ENCODE peak calls at places on chromosomes 16 and 17, in six cellular contexts. One of them, this sample, is unnamed.

GRCh38 chr17:3935140-3935542 is 18.9 kb upstream of the P2RX1 start:
- DNase-seq in endodermal cell: peak
- DNase-seq in cardiac muscle cell: peak
- DNase-seq in prostate gland: peak
- DNase-seq in AG04450: peak
- DNase-seq in mammary epithelial cell: peak
- DNase-seq in this sample: peak

GRCh38 chr16:10929853-10930754 is 12.2 kb downstream of the DEXI start:
- DNase-seq in endodermal cell: no peak
- DNase-seq in cardiac muscle cell: no peak
- DNase-seq in prostate gland: no peak
- DNase-seq in AG04450: no peak
- DNase-seq in mammary epithelial cell: no peak
- DNase-seq in this sample: no peak

GRCh38 chr17:65472602-65473001 is 88.8 kb downstream of the AXIN2 start:
- DNase-seq in endodermal cell: no peak
- DNase-seq in cardiac muscle cell: peak
- DNase-seq in prostate gland: no peak
- DNase-seq in AG04450: no peak
- DNase-seq in mammary epithelial cell: no peak
- DNase-seq in this sample: peak

GRCh38 chr17:33115351-33115750 is 123.7 kb downstream of the SPACA3 start:
- DNase-seq in endodermal cell: no peak
- DNase-seq in cardiac muscle cell: no peak
- DNase-seq in prostate gland: peak
- DNase-seq in AG04450: no peak
- DNase-seq in mammary epithelial cell: no peak
- DNase-seq in this sample: no peak

GRCh38 chr16:72788269-72788809 is 259.6 kb downstream of the ZFHX3 start:
- DNase-seq in endodermal cell: no peak
- DNase-seq in cardiac muscle cell: no peak
- DNase-seq in prostate gland: no peak
- DNase-seq in AG04450: no peak
- DNase-seq in mammary epithelial cell: no peak
- DNase-seq in this sample: no peak

GRCh38 chr16:29857133-29857760 is 5.8 kb downstream of the CDIPT start:
- DNase-seq in endodermal cell: no peak
- DNase-seq in cardiac muscle cell: no peak
- DNase-seq in prostate gland: no peak
- DNase-seq in AG04450: no peak
- DNase-seq in mammary epithelial cell: no peak
- DNase-seq in this sample: peak

GRCh38 chr17:4986951-4987766 is at the start of gene CAMTA2:
- DNase-seq in endodermal cell: peak
- DNase-seq in cardiac muscle cell: peak
- DNase-seq in prostate gland: peak
- DNase-seq in AG04450: no peak
- DNase-seq in mammary epithelial cell: peak
- DNase-seq in this sample: peak

GRCh38 chr16:66427036-66427446 is at the start of gene BEAN1:
- DNase-seq in endodermal cell: no peak
- DNase-seq in cardiac muscle cell: peak
- DNase-seq in prostate gland: no peak
- DNase-seq in AG04450: no peak
- DNase-seq in mammary epithelial cell: no peak
- DNase-seq in this sample: no peak

GRCh38 chr17:80992077-80992947 is 671 bp downstream of the CHMP6 start:
- DNase-seq in endodermal cell: peak
- DNase-seq in cardiac muscle cell: peak
- DNase-seq in prostate gland: no peak
- DNase-seq in AG04450: no peak
- DNase-seq in mammary epithelial cell: no peak
- DNase-seq in this sample: no peak

GRCh38 chr16:86578499-86579267 is at the start of gene FOXL1:
- DNase-seq in endodermal cell: peak
- DNase-seq in cardiac muscle cell: no peak
- DNase-seq in prostate gland: no peak
- DNase-seq in AG04450: peak
- DNase-seq in mammary epithelial cell: no peak
- DNase-seq in this sample: peak

GRCh38 chr17:78176548-78177025 is 8.2 kb downstream of the SYNGR2 start:
- DNase-seq in endodermal cell: peak
- DNase-seq in cardiac muscle cell: peak
- DNase-seq in prostate gland: peak
- DNase-seq in AG04450: no peak
- DNase-seq in mammary epithelial cell: peak
- DNase-seq in this sample: no peak

GRCh38 chr16:67449739-67450138 is 18.8 kb downstream of the HSD11B2 start:
- DNase-seq in endodermal cell: no peak
- DNase-seq in cardiac muscle cell: no peak
- DNase-seq in prostate gland: no peak
- DNase-seq in AG04450: no peak
- DNase-seq in mammary epithelial cell: no peak
- DNase-seq in this sample: no peak

GRCh38 chr16:11635127-11635652 is 33.1 kb upstream of the SNN start:
- DNase-seq in endodermal cell: no peak
- DNase-seq in cardiac muscle cell: no peak
- DNase-seq in prostate gland: no peak
- DNase-seq in AG04450: no peak
- DNase-seq in mammary epithelial cell: no peak
- DNase-seq in this sample: no peak

GRCh38 chr16:85856054-85856453 is 42.9 kb upstream of the IRF8 start:
- DNase-seq in endodermal cell: peak
- DNase-seq in cardiac muscle cell: no peak
- DNase-seq in prostate gland: no peak
- DNase-seq in AG04450: no peak
- DNase-seq in mammary epithelial cell: no peak
- DNase-seq in this sample: no peak

GRCh38 chr16:75066861-75067447 is 49.6 kb downstream of the LDHD start:
- DNase-seq in endodermal cell: no peak
- DNase-seq in cardiac muscle cell: no peak
- DNase-seq in prostate gland: no peak
- DNase-seq in AG04450: no peak
- DNase-seq in mammary epithelial cell: no peak
- DNase-seq in this sample: no peak

GRCh38 chr16:79677799-79678525 is 77.4 kb upstream of the MAF start:
- DNase-seq in endodermal cell: no peak
- DNase-seq in cardiac muscle cell: no peak
- DNase-seq in prostate gland: peak
- DNase-seq in AG04450: no peak
- DNase-seq in mammary epithelial cell: peak
- DNase-seq in this sample: no peak

GRCh38 chr16:3098459-3099394 is at the start of gene ZSCAN10:
- DNase-seq in endodermal cell: peak
- DNase-seq in cardiac muscle cell: no peak
- DNase-seq in prostate gland: no peak
- DNase-seq in AG04450: no peak
- DNase-seq in mammary epithelial cell: no peak
- DNase-seq in this sample: no peak

GRCh38 chr17:6178959-6179358 is 108.8 kb downstream of the WSCD1 start:
- DNase-seq in endodermal cell: peak
- DNase-seq in cardiac muscle cell: no peak
- DNase-seq in prostate gland: no peak
- DNase-seq in AG04450: no peak
- DNase-seq in mammary epithelial cell: no peak
- DNase-seq in this sample: no peak

GRCh38 chr16:81214745-81215166 is 23.7 kb upstream of the BCO1 start:
- DNase-seq in endodermal cell: peak
- DNase-seq in cardiac muscle cell: peak
- DNase-seq in prostate gland: no peak
- DNase-seq in AG04450: no peak
- DNase-seq in mammary epithelial cell: no peak
- DNase-seq in this sample: peak

GRCh38 chr16:72856797-72857196 is 191.1 kb downstream of the ZFHX3 start:
- DNase-seq in endodermal cell: peak
- DNase-seq in cardiac muscle cell: no peak
- DNase-seq in prostate gland: no peak
- DNase-seq in AG04450: no peak
- DNase-seq in mammary epithelial cell: no peak
- DNase-seq in this sample: no peak

GRCh38 chr17:2693561-2694380 is 17.8 kb downstream of the CLUH start:
- DNase-seq in endodermal cell: peak
- DNase-seq in cardiac muscle cell: no peak
- DNase-seq in prostate gland: no peak
- DNase-seq in AG04450: no peak
- DNase-seq in mammary epithelial cell: no peak
- DNase-seq in this sample: no peak

GRCh38 chr17:80990921-80991644 is 558 bp upstream of the CHMP6 start:
- DNase-seq in endodermal cell: peak
- DNase-seq in cardiac muscle cell: no peak
- DNase-seq in prostate gland: no peak
- DNase-seq in AG04450: no peak
- DNase-seq in mammary epithelial cell: no peak
- DNase-seq in this sample: no peak

GRCh38 chr16:47060596-47060995 is 83.1 kb downstream of the NETO2 start:
- DNase-seq in endodermal cell: peak
- DNase-seq in cardiac muscle cell: no peak
- DNase-seq in prostate gland: no peak
- DNase-seq in AG04450: no peak
- DNase-seq in mammary epithelial cell: no peak
- DNase-seq in this sample: no peak

GRCh38 chr17:57916925-57917858 is 38.0 kb downstream of the CUEDC1 start:
- DNase-seq in endodermal cell: peak
- DNase-seq in cardiac muscle cell: peak
- DNase-seq in prostate gland: no peak
- DNase-seq in AG04450: no peak
- DNase-seq in mammary epithelial cell: no peak
- DNase-seq in this sample: no peak

GRCh38 chr16:66300037-66300436 is 66.5 kb upstream of the CDH5 start:
- DNase-seq in endodermal cell: no peak
- DNase-seq in cardiac muscle cell: no peak
- DNase-seq in prostate gland: no peak
- DNase-seq in AG04450: no peak
- DNase-seq in mammary epithelial cell: no peak
- DNase-seq in this sample: no peak

GRCh38 chr17:44968225-44969143 is at the start of gene C1QL1:
- DNase-seq in endodermal cell: peak
- DNase-seq in cardiac muscle cell: peak
- DNase-seq in prostate gland: peak
- DNase-seq in AG04450: peak
- DNase-seq in mammary epithelial cell: peak
- DNase-seq in this sample: peak

GRCh38 chr17:44966348-44967025 is 1.6 kb downstream of the C1QL1 start:
- DNase-seq in endodermal cell: peak
- DNase-seq in cardiac muscle cell: no peak
- DNase-seq in prostate gland: no peak
- DNase-seq in AG04450: no peak
- DNase-seq in mammary epithelial cell: no peak
- DNase-seq in this sample: no peak

GRCh38 chr17:44967026-44967906 is 837 bp downstream of the C1QL1 start:
- DNase-seq in endodermal cell: peak
- DNase-seq in cardiac muscle cell: no peak
- DNase-seq in prostate gland: no peak
- DNase-seq in AG04450: no peak
- DNase-seq in mammary epithelial cell: no peak
- DNase-seq in this sample: no peak

GRCh38 chr17:44967907-44968224 is 237 bp downstream of the C1QL1 start:
- DNase-seq in endodermal cell: no peak
- DNase-seq in cardiac muscle cell: no peak
- DNase-seq in prostate gland: no peak
- DNase-seq in AG04450: no peak
- DNase-seq in mammary epithelial cell: no peak
- DNase-seq in this sample: no peak

GRCh38 chr17:44965491-44966234 is 2.4 kb downstream of the C1QL1 start:
- DNase-seq in endodermal cell: no peak
- DNase-seq in cardiac muscle cell: no peak
- DNase-seq in prostate gland: no peak
- DNase-seq in AG04450: no peak
- DNase-seq in mammary epithelial cell: no peak
- DNase-seq in this sample: no peak
- H3K4me3 ChIP-seq in endodermal cell: no peak
- H3K4me3 ChIP-seq in cardiac muscle cell: no peak
- H3K4me3 ChIP-seq in prostate gland: no peak
- H3K4me3 ChIP-seq in AG04450: no peak
- H3K4me3 ChIP-seq in mammary epithelial cell: no peak
- H3K4me3 ChIP-seq in this sample: no peak

DNA sequence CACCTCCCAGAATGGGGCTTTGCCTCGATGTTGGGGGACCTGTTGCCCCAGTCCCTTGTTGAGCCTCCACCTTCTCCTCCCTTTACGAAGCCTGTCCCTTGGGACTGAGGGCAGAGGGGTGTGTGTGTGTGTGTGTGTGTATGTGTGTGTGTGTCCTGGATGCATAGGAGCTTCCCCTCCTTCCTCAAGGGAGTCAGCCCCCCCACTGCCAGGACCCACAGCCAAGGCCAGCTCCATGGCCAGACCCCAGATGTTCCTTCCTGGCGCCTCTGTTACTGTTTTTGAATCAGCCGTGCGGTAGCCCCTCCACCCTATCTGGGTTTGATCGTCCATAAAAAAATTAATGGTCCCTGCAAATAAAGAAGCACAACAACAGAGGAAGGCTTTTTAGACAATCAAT is 17.7 kb upstream of the DOK4 start:
- DNase-seq in endodermal cell: no peak
- DNase-seq in cardiac muscle cell: no peak
- DNase-seq in prostate gland: no peak
- DNase-seq in AG04450: no peak
- DNase-seq in mammary epithelial cell: no peak
- DNase-seq in this sample: no peak
- TF ChIP-seq CTCF in endodermal cell: no peak
- TF ChIP-seq CTCF in cardiac muscle cell: no peak
- TF ChIP-seq CTCF in prostate gland: no peak
- TF ChIP-seq CTCF in AG04450: no peak
- TF ChIP-seq CTCF in mammary epithelial cell: no peak
- TF ChIP-seq CTCF in this sample: no peak

GRCh38 chr17:50165466-50165865 is 339 bp upstream of the SGCA start:
- DNase-seq in endodermal cell: no peak
- DNase-seq in cardiac muscle cell: no peak
- DNase-seq in prostate gland: no peak
- DNase-seq in AG04450: no peak
- DNase-seq in mammary epithelial cell: no peak
- DNase-seq in this sample: no peak
- H3K4me3 ChIP-seq in endodermal cell: no peak
- H3K4me3 ChIP-seq in cardiac muscle cell: peak
- H3K4me3 ChIP-seq in prostate gland: no peak
- H3K4me3 ChIP-seq in AG04450: no peak
- H3K4me3 ChIP-seq in mammary epithelial cell: no peak
- H3K4me3 ChIP-seq in this sample: no peak

DNA sequence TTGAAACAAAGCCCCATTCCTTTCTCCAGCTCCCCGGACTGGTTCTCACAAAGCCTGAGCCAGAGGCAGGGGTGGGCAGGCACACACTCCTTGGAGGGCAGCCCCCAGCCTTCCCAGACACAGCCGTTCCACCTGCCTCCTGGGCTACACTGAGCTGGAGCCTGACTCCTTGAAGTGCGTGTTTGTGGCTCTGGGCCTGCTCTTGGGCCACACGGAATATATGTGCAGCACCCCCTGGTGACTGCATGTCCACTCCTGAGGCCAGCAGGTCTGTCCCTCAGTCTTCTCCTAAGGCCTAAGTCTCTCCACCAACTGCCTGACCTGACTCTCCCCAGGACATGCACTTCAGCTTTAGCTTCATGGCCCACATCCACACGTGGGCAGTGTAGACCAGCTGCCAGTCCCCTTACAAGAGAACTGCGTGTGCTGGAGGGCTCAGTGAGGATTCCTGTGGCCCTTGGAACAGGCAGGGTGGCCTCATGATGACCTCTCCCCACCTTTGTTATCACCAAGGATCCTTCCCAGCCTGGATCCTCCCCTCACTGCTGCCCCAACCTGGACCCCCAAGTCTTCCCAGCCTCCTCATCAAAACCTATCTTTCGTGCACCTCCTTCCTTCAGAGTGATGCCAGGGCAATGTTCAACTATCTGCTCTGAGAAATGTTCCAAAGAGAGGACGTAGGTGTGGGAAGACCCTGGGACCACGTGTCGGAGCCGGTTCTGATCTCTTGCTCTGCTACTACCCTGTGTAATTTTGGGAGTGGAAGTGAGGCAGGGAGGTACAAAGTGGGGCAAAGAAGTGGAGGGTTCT is 12.4 kb upstream of the SLC6A2 start:
- DNase-seq in endodermal cell: peak
- DNase-seq in cardiac muscle cell: peak
- DNase-seq in prostate gland: no peak
- DNase-seq in AG04450: no peak
- DNase-seq in mammary epithelial cell: no peak
- DNase-seq in this sample: no peak
- TF ChIP-seq CTCF in endodermal cell: peak
- TF ChIP-seq CTCF in cardiac muscle cell: no peak
- TF ChIP-seq CTCF in prostate gland: no peak
- TF ChIP-seq CTCF in AG04450: peak
- TF ChIP-seq CTCF in mammary epithelial cell: peak
- TF ChIP-seq CTCF in this sample: peak